ENCODE peak calls at places on chromosomes 2 and 18, in eight cellular contexts. U is EL; F is C1 segment of cervical spinal cord; E is posterior cingulate gyrus; T is stimulated activated CD8-positive, alpha-beta memory T cell treated with anti-CD3 and anti-CD28 coated beads, Interleukin-12 subunit alpha, Interleukin-12 subunit beta, amount 100 ng/mL, for 1 hour; X is MCF 10A; P is right cardiac atrium; O is coronary artery. J is an unnamed sample.

GRCh38 chr2:188292446-188293239 is 969 bp downstream of the GULP1 start:
- DNase-seq in T (no peak), F (peak), U (peak), X (peak), O (peak), P (peak), E (peak), J (peak)

GRCh38 chr2:197107291-197108269 is 181.1 kb upstream of the PGAP1 start:
- DNase-seq in O (no peak), P (no peak), X (peak), E (no peak), U (peak), F (no peak), T (no peak), J (no peak)

GRCh38 chr2:226446406-226447001 is 353.1 kb downstream of the IRS1 start:
- DNase-seq in T (no peak), P (no peak), E (no peak), F (no peak), U (peak), O (no peak), X (peak), J (no peak)

GRCh38 chr2:20650412-20650879 is 452 bp downstream of the HS1BP3 start:
- DNase-seq in X (no peak), U (peak), O (no peak), E (no peak), F (no peak), T (no peak), P (peak), J (no peak)

GRCh38 chr2:173150087-173150486 is 74.4 kb downstream of the MAP3K20 start:
- DNase-seq in T (no peak), X (no peak), U (peak), E (no peak), F (no peak), O (no peak), P (no peak), J (no peak)

GRCh38 chr2:195656131-195656858 is 731 bp upstream of the SLC39A10 start:
- DNase-seq in U (no peak), P (no peak), F (no peak), T (no peak), O (no peak), E (no peak), X (peak), J (no peak)

GRCh38 chr2:124879615-124880014 is 854.5 kb downstream of the CNTNAP5 start:
- DNase-seq in X (no peak), O (no peak), U (no peak), F (no peak), P (no peak), E (no peak), T (no peak), J (no peak)

GRCh38 chr2:16124881-16125613 is 184.7 kb downstream of the MYCN start:
- DNase-seq in P (no peak), T (no peak), X (no peak), F (no peak), U (no peak), O (no peak), E (no peak), J (no peak)

GRCh38 chr2:236119003-236119402 is 49.2 kb downstream of the GBX2 start:
- DNase-seq in T (no peak), F (no peak), X (no peak), E (no peak), O (no peak), U (no peak), P (no peak), J (no peak)

GRCh38 chr18:54679318-54680149 is 88.5 kb downstream of the DYNAP start:
- DNase-seq in O (no peak), X (peak), U (peak), E (no peak), P (no peak), T (no peak), F (no peak), J (no peak)

GRCh38 chr2:172556284-172557033 is 569 bp downstream of the PDK1 start:
- DNase-seq in E (peak), F (peak), X (peak), U (peak), T (peak), P (peak), O (peak), J (peak)

GRCh38 chr2:42099431-42100173 is 51.8 kb downstream of the PKDCC start:
- DNase-seq in F (no peak), X (no peak), T (no peak), O (no peak), P (no peak), E (no peak), U (no peak), J (no peak)

GRCh38 chr2:211766689-211767088 is 771.9 kb downstream of the ERBB4 start:
- DNase-seq in F (no peak), X (no peak), P (no peak), T (no peak), U (no peak), O (no peak), E (no peak), J (no peak)

GRCh38 chr2:153871231-153872221 is at the start of gene GALNT13:
- DNase-seq in T (no peak), X (no peak), P (peak), F (peak), U (no peak), E (peak), O (no peak), J (no peak)

GRCh38 chr2:156456616-156457015 is 20.4 kb downstream of the GPD2 start:
- DNase-seq in F (no peak), U (no peak), O (no peak), T (no peak), P (no peak), X (no peak), E (no peak), J (no peak)

GRCh38 chr2:101699939-101700442 is 2.5 kb downstream of the MAP4K4 start:
- DNase-seq in X (peak), T (no peak), P (no peak), F (no peak), O (no peak), U (peak), E (no peak), J (no peak)